ENCODE peak calls at places on chromosomes 7 and 10, in six cellular contexts. One of them, this sample, is unnamed.

GRCh38 chr7:38932509-38933168 is 23.6 kb upstream of the VPS41 start:
- DNase-seq in transverse colon: peak
- DNase-seq in OCI-LY7: peak
- DNase-seq in CD8-positive, alpha-beta memory T cell: peak
- DNase-seq in lower lobe of right lung: peak
- DNase-seq in right cardiac atrium: peak
- DNase-seq in this sample: peak

GRCh38 chr10:29120216-29120615 is 168.7 kb upstream of the LYZL1 start:
- DNase-seq in lower lobe of right lung: no peak
- DNase-seq in transverse colon: no peak
- DNase-seq in right cardiac atrium: no peak
- DNase-seq in OCI-LY7: no peak
- DNase-seq in CD8-positive, alpha-beta memory T cell: no peak
- DNase-seq in this sample: no peak

GRCh38 chr7:5691536-5692090 is 89.8 kb downstream of the RNF216 start:
- DNase-seq in CD8-positive, alpha-beta memory T cell: no peak
- DNase-seq in lower lobe of right lung: no peak
- DNase-seq in right cardiac atrium: no peak
- DNase-seq in transverse colon: no peak
- DNase-seq in OCI-LY7: no peak
- DNase-seq in this sample: no peak

GRCh38 chr10:1360581-1361164 is 304.5 kb downstream of the WDR37 start:
- DNase-seq in CD8-positive, alpha-beta memory T cell: no peak
- DNase-seq in lower lobe of right lung: no peak
- DNase-seq in OCI-LY7: no peak
- DNase-seq in transverse colon: no peak
- DNase-seq in right cardiac atrium: no peak
- DNase-seq in this sample: no peak

GRCh38 chr10:33237736-33238624 is 96.5 kb downstream of the NRP1 start:
- DNase-seq in right cardiac atrium: no peak
- DNase-seq in CD8-positive, alpha-beta memory T cell: no peak
- DNase-seq in lower lobe of right lung: no peak
- DNase-seq in transverse colon: no peak
- DNase-seq in OCI-LY7: no peak
- DNase-seq in this sample: no peak

GRCh38 chr10:97356318-97356914 is 21.9 kb upstream of the FRAT2 start:
- DNase-seq in lower lobe of right lung: no peak
- DNase-seq in transverse colon: no peak
- DNase-seq in right cardiac atrium: no peak
- DNase-seq in CD8-positive, alpha-beta memory T cell: peak
- DNase-seq in OCI-LY7: peak
- DNase-seq in this sample: no peak

GRCh38 chr7:22849158-22849557 is 26.5 kb upstream of the TOMM7 start:
- DNase-seq in lower lobe of right lung: no peak
- DNase-seq in OCI-LY7: no peak
- DNase-seq in transverse colon: no peak
- DNase-seq in CD8-positive, alpha-beta memory T cell: no peak
- DNase-seq in right cardiac atrium: no peak
- DNase-seq in this sample: no peak

GRCh38 chr10:58275908-58276307 is 6.9 kb downstream of the CISD1 start:
- DNase-seq in OCI-LY7: no peak
- DNase-seq in right cardiac atrium: no peak
- DNase-seq in CD8-positive, alpha-beta memory T cell: no peak
- DNase-seq in lower lobe of right lung: no peak
- DNase-seq in transverse colon: no peak
- DNase-seq in this sample: no peak

GRCh38 chr7:80681272-80681885 is 42.9 kb downstream of the CD36 start:
- DNase-seq in right cardiac atrium: no peak
- DNase-seq in CD8-positive, alpha-beta memory T cell: no peak
- DNase-seq in lower lobe of right lung: no peak
- DNase-seq in transverse colon: no peak
- DNase-seq in OCI-LY7: no peak
- DNase-seq in this sample: no peak

GRCh38 chr7:30971440-30971839 is 7.7 kb downstream of the GHRHR start:
- DNase-seq in CD8-positive, alpha-beta memory T cell: no peak
- DNase-seq in transverse colon: no peak
- DNase-seq in lower lobe of right lung: no peak
- DNase-seq in right cardiac atrium: no peak
- DNase-seq in OCI-LY7: no peak
- DNase-seq in this sample: no peak

GRCh38 chr7:105675873-105676484 is 94.7 kb upstream of the EFCAB10 start:
- DNase-seq in lower lobe of right lung: peak
- DNase-seq in CD8-positive, alpha-beta memory T cell: peak
- DNase-seq in right cardiac atrium: peak
- DNase-seq in OCI-LY7: no peak
- DNase-seq in transverse colon: peak
- DNase-seq in this sample: no peak

GRCh38 chr10:110576220-110576619 is 8.7 kb downstream of the SMC3 start:
- DNase-seq in CD8-positive, alpha-beta memory T cell: no peak
- DNase-seq in OCI-LY7: no peak
- DNase-seq in right cardiac atrium: no peak
- DNase-seq in transverse colon: no peak
- DNase-seq in lower lobe of right lung: no peak
- DNase-seq in this sample: no peak

GRCh38 chr10:118128675-118129074 is 81.9 kb upstream of the RAB11FIP2 start:
- DNase-seq in transverse colon: no peak
- DNase-seq in lower lobe of right lung: no peak
- DNase-seq in CD8-positive, alpha-beta memory T cell: no peak
- DNase-seq in right cardiac atrium: no peak
- DNase-seq in OCI-LY7: no peak
- DNase-seq in this sample: no peak

GRCh38 chr7:107068156-107068555 is 23.7 kb downstream of the PRKAR2B start:
- DNase-seq in OCI-LY7: peak
- DNase-seq in CD8-positive, alpha-beta memory T cell: no peak
- DNase-seq in lower lobe of right lung: no peak
- DNase-seq in transverse colon: no peak
- DNase-seq in right cardiac atrium: no peak
- DNase-seq in this sample: no peak

GRCh38 chr7:93160410-93160809 is 12.2 kb upstream of the SAMD9L start:
- DNase-seq in OCI-LY7: no peak
- DNase-seq in lower lobe of right lung: no peak
- DNase-seq in transverse colon: no peak
- DNase-seq in right cardiac atrium: no peak
- DNase-seq in CD8-positive, alpha-beta memory T cell: no peak
- DNase-seq in this sample: no peak

GRCh38 chr10:75404023-75404334 is 2.4 kb upstream of the ZNF503 start:
- DNase-seq in OCI-LY7: no peak
- DNase-seq in lower lobe of right lung: no peak
- DNase-seq in right cardiac atrium: no peak
- DNase-seq in transverse colon: no peak
- DNase-seq in CD8-positive, alpha-beta memory T cell: no peak
- DNase-seq in this sample: no peak

GRCh38 chr10:73717564-73717963 is 19.7 kb upstream of the AGAP5 start:
- DNase-seq in OCI-LY7: peak
- DNase-seq in right cardiac atrium: no peak
- DNase-seq in transverse colon: no peak
- DNase-seq in CD8-positive, alpha-beta memory T cell: no peak
- DNase-seq in lower lobe of right lung: no peak
- DNase-seq in this sample: no peak

GRCh38 chr7:3056713-3057388 is 13.2 kb upstream of the CARD11 start:
- DNase-seq in right cardiac atrium: no peak
- DNase-seq in lower lobe of right lung: no peak
- DNase-seq in transverse colon: no peak
- DNase-seq in CD8-positive, alpha-beta memory T cell: no peak
- DNase-seq in OCI-LY7: no peak
- DNase-seq in this sample: no peak

GRCh38 chr7:155195939-155196523 is 101.6 kb upstream of the INSIG1 start:
- DNase-seq in CD8-positive, alpha-beta memory T cell: no peak
- DNase-seq in transverse colon: no peak
- DNase-seq in lower lobe of right lung: no peak
- DNase-seq in OCI-LY7: no peak
- DNase-seq in right cardiac atrium: no peak
- DNase-seq in this sample: no peak

GRCh38 chr7:47690902-47691558 is 109.1 kb upstream of the TNS3 start:
- DNase-seq in OCI-LY7: no peak
- DNase-seq in transverse colon: no peak
- DNase-seq in right cardiac atrium: no peak
- DNase-seq in lower lobe of right lung: no peak
- DNase-seq in CD8-positive, alpha-beta memory T cell: no peak
- DNase-seq in this sample: no peak
- H3K27ac ChIP-seq in OCI-LY7: no peak
- H3K27ac ChIP-seq in transverse colon: peak
- H3K27ac ChIP-seq in right cardiac atrium: no peak
- H3K27ac ChIP-seq in lower lobe of right lung: no peak
- H3K27ac ChIP-seq in CD8-positive, alpha-beta memory T cell: no peak
- H3K27ac ChIP-seq in this sample: no peak

GRCh38 chr7:151249034-151249731 is 689 bp upstream of the SMARCD3 start:
- DNase-seq in right cardiac atrium: peak
- DNase-seq in CD8-positive, alpha-beta memory T cell: peak
- DNase-seq in OCI-LY7: no peak
- DNase-seq in transverse colon: peak
- DNase-seq in lower lobe of right lung: peak
- DNase-seq in this sample: no peak
- H3K27ac ChIP-seq in right cardiac atrium: peak
- H3K27ac ChIP-seq in CD8-positive, alpha-beta memory T cell: no peak
- H3K27ac ChIP-seq in OCI-LY7: no peak
- H3K27ac ChIP-seq in transverse colon: peak
- H3K27ac ChIP-seq in lower lobe of right lung: peak
- H3K27ac ChIP-seq in this sample: peak

GRCh38 chr10:71971769-71972555 is 7.8 kb downstream of the CHST3 start:
- DNase-seq in lower lobe of right lung: no peak
- DNase-seq in OCI-LY7: no peak
- DNase-seq in CD8-positive, alpha-beta memory T cell: no peak
- DNase-seq in transverse colon: no peak
- DNase-seq in right cardiac atrium: no peak
- DNase-seq in this sample: no peak
- H3K27ac ChIP-seq in lower lobe of right lung: no peak
- H3K27ac ChIP-seq in OCI-LY7: no peak
- H3K27ac ChIP-seq in CD8-positive, alpha-beta memory T cell: no peak
- H3K27ac ChIP-seq in transverse colon: no peak
- H3K27ac ChIP-seq in right cardiac atrium: peak
- H3K27ac ChIP-seq in this sample: peak

GRCh38 chr7:159142204-159142603 is 2.5 kb downstream of the VIPR2 start:
- DNase-seq in OCI-LY7: no peak
- DNase-seq in right cardiac atrium: no peak
- DNase-seq in lower lobe of right lung: no peak
- DNase-seq in transverse colon: no peak
- DNase-seq in CD8-positive, alpha-beta memory T cell: no peak
- DNase-seq in this sample: no peak
- H3K27ac ChIP-seq in OCI-LY7: no peak
- H3K27ac ChIP-seq in right cardiac atrium: peak
- H3K27ac ChIP-seq in lower lobe of right lung: no peak
- H3K27ac ChIP-seq in transverse colon: no peak
- H3K27ac ChIP-seq in CD8-positive, alpha-beta memory T cell: no peak
- H3K27ac ChIP-seq in this sample: no peak

GRCh38 chr7:7698930-7699329 is 19.5 kb downstream of the RPA3 start:
- DNase-seq in OCI-LY7: no peak
- DNase-seq in CD8-positive, alpha-beta memory T cell: no peak
- DNase-seq in right cardiac atrium: peak
- DNase-seq in transverse colon: no peak
- DNase-seq in lower lobe of right lung: no peak
- DNase-seq in this sample: no peak

GRCh38 chr7:7696458-7697119 is 21.8 kb downstream of the RPA3 start:
- DNase-seq in transverse colon: no peak
- DNase-seq in lower lobe of right lung: no peak
- DNase-seq in right cardiac atrium: no peak
- DNase-seq in CD8-positive, alpha-beta memory T cell: no peak
- DNase-seq in OCI-LY7: no peak
- DNase-seq in this sample: no peak

GRCh38 chr7:7699970-7700369 is 18.4 kb downstream of the RPA3 start:
- DNase-seq in transverse colon: no peak
- DNase-seq in lower lobe of right lung: no peak
- DNase-seq in CD8-positive, alpha-beta memory T cell: no peak
- DNase-seq in right cardiac atrium: no peak
- DNase-seq in OCI-LY7: no peak
- DNase-seq in this sample: no peak

GRCh38 chr7:7701513-7701912 is 16.9 kb downstream of the RPA3 start:
- DNase-seq in right cardiac atrium: no peak
- DNase-seq in transverse colon: no peak
- DNase-seq in OCI-LY7: no peak
- DNase-seq in lower lobe of right lung: no peak
- DNase-seq in CD8-positive, alpha-beta memory T cell: no peak
- DNase-seq in this sample: no peak

GRCh38 chr7:7699370-7699769 is 19.0 kb downstream of the RPA3 start:
- DNase-seq in OCI-LY7: no peak
- DNase-seq in right cardiac atrium: no peak
- DNase-seq in CD8-positive, alpha-beta memory T cell: no peak
- DNase-seq in lower lobe of right lung: no peak
- DNase-seq in transverse colon: no peak
- DNase-seq in this sample: no peak
- H3K27ac ChIP-seq in OCI-LY7: no peak
- H3K27ac ChIP-seq in right cardiac atrium: no peak
- H3K27ac ChIP-seq in CD8-positive, alpha-beta memory T cell: no peak
- H3K27ac ChIP-seq in lower lobe of right lung: no peak
- H3K27ac ChIP-seq in transverse colon: no peak
- H3K27ac ChIP-seq in this sample: no peak

GRCh38 chr7:117772416-117772815 is 100.8 kb downstream of the CTTNBP2 start:
- DNase-seq in right cardiac atrium: no peak
- DNase-seq in OCI-LY7: no peak
- DNase-seq in CD8-positive, alpha-beta memory T cell: no peak
- DNase-seq in transverse colon: no peak
- DNase-seq in lower lobe of right lung: no peak
- DNase-seq in this sample: no peak
- H3K27ac ChIP-seq in right cardiac atrium: no peak
- H3K27ac ChIP-seq in OCI-LY7: no peak
- H3K27ac ChIP-seq in CD8-positive, alpha-beta memory T cell: no peak
- H3K27ac ChIP-seq in transverse colon: no peak
- H3K27ac ChIP-seq in lower lobe of right lung: no peak
- H3K27ac ChIP-seq in this sample: no peak